ENCODE peak calls at places on chromosomes 12 and 14, in nine cellular contexts. O, I, U, V, L, M, B, Y and X are unnamed samples.

GRCh38 chr12:51970904-51971646 is 19.6 kb downstream of the ACVR1B start:
- DNase-seq in O (peak), I (no peak), U (no peak), V (peak), L (no peak), M (no peak), B (peak), Y (no peak), X (peak)

GRCh38 chr14:66623838-66624237 is 115.9 kb downstream of the GPHN start:
- DNase-seq in O (no peak), I (no peak), U (no peak), V (no peak), L (no peak), M (no peak), B (no peak), Y (no peak), X (no peak)

GRCh38 chr14:92586966-92587365 is 73.4 kb downstream of the RIN3 start:
- DNase-seq in O (no peak), I (no peak), U (no peak), V (no peak), L (no peak), M (no peak), B (no peak), Y (no peak), X (no peak)

GRCh38 chr12:130049666-130050065 is 112.6 kb upstream of the FZD10 start:
- DNase-seq in O (no peak), I (no peak), U (no peak), V (no peak), L (no peak), M (no peak), B (no peak), Y (no peak), X (no peak)

GRCh38 chr14:70239802-70240201 is 51.1 kb upstream of the SLC8A3 start:
- DNase-seq in O (no peak), I (no peak), U (no peak), V (no peak), L (no peak), M (no peak), B (no peak), Y (no peak), X (no peak)

GRCh38 chr12:49903700-49904423 is at the start of gene FAIM2:
- DNase-seq in O (peak), I (no peak), U (peak), V (peak), L (no peak), M (peak), B (no peak), Y (no peak), X (peak)

GRCh38 chr14:65791551-65791981 is 379.0 kb downstream of the FUT8 start:
- DNase-seq in O (no peak), I (peak), U (no peak), V (no peak), L (peak), M (no peak), B (peak), Y (no peak), X (peak)

GRCh38 chr14:106051790-106052189 is 525.4 kb downstream of the TMEM121 start:
- DNase-seq in O (no peak), I (no peak), U (no peak), V (no peak), L (no peak), M (no peak), B (no peak), Y (no peak), X (no peak)

GRCh38 chr14:22689186-22689585 is 45.0 kb upstream of the OR6J1 start:
- DNase-seq in O (no peak), I (peak), U (no peak), V (no peak), L (no peak), M (no peak), B (peak), Y (no peak), X (no peak)

GRCh38 chr12:58470266-58471010 is 449.9 kb downstream of the LRIG3 start:
- DNase-seq in O (no peak), I (no peak), U (no peak), V (no peak), L (no peak), M (no peak), B (no peak), Y (no peak), X (no peak)

GRCh38 chr12:113475451-113476085 is 3.9 kb upstream of the LHX5 start:
- DNase-seq in O (peak), I (no peak), U (no peak), V (no peak), L (no peak), M (no peak), B (no peak), Y (no peak), X (no peak)

GRCh38 chr14:23360496-23360895 is 4.5 kb downstream of the EFS start:
- DNase-seq in O (no peak), I (peak), U (no peak), V (peak), L (no peak), M (no peak), B (no peak), Y (peak), X (peak)

GRCh38 chr14:96245710-96246534 is 10.1 kb upstream of the BDKRB1 start:
- DNase-seq in O (no peak), I (peak), U (no peak), V (no peak), L (no peak), M (no peak), B (no peak), Y (no peak), X (no peak)

GRCh38 chr12:57161491-57161890 is 14.1 kb upstream of the LRP1-AS start:
- DNase-seq in O (no peak), I (no peak), U (no peak), V (no peak), L (no peak), M (no peak), B (no peak), Y (no peak), X (no peak)

GRCh38 chr12:112924986-112925385 is 13.3 kb upstream of the OAS3 start:
- DNase-seq in O (no peak), I (no peak), U (no peak), V (no peak), L (no peak), M (no peak), B (no peak), Y (peak), X (no peak)

GRCh38 chr12:62191747-62192485 is 68.3 kb upstream of the USP15 start:
- DNase-seq in O (peak), I (no peak), U (no peak), V (no peak), L (no peak), M (no peak), B (peak), Y (no peak), X (peak)

GRCh38 chr12:101619868-101620761 is 25.3 kb downstream of the MYBPC1 start:
- DNase-seq in O (no peak), I (no peak), U (no peak), V (no peak), L (no peak), M (no peak), B (no peak), Y (no peak), X (no peak)

GRCh38 chr14:37024166-37024565 is 148.2 kb downstream of the SLC25A21 start:
- DNase-seq in O (no peak), I (no peak), U (no peak), V (no peak), L (no peak), M (no peak), B (no peak), Y (no peak), X (peak)

GRCh38 chr12:105831372-105831771 is 307.4 kb downstream of the NUAK1 start:
- DNase-seq in O (no peak), I (no peak), U (no peak), V (no peak), L (no peak), M (no peak), B (no peak), Y (no peak), X (no peak)

GRCh38 chr14:64880382-64881121 is 845 bp upstream of the SPTB start:
- DNase-seq in O (peak), I (peak), U (peak), V (peak), L (no peak), M (peak), B (peak), Y (peak), X (peak)

GRCh38 chr12:96249196-96250118 is 55.3 kb downstream of the ELK3 start:
- DNase-seq in O (no peak), I (no peak), U (peak), V (no peak), L (no peak), M (peak), B (no peak), Y (no peak), X (no peak)

GRCh38 chr12:64946132-64946829 is 121.8 kb downstream of the TBC1D30 start:
- DNase-seq in O (no peak), I (no peak), U (peak), V (no peak), L (no peak), M (peak), B (peak), Y (no peak), X (no peak)

GRCh38 chr14:94048676-94049624 is 22.8 kb downstream of the OTUB2 start:
- DNase-seq in O (no peak), I (no peak), U (no peak), V (peak), L (no peak), M (no peak), B (no peak), Y (no peak), X (no peak)

GRCh38 chr14:95064256-95064655 is 93.1 kb downstream of the DICER1 start:
- DNase-seq in O (no peak), I (no peak), U (no peak), V (peak), L (no peak), M (no peak), B (no peak), Y (no peak), X (no peak)

GRCh38 chr14:23483216-23483854 is 13.8 kb downstream of the NGDN start:
- DNase-seq in O (peak), I (peak), U (no peak), V (no peak), L (no peak), M (no peak), B (no peak), Y (no peak), X (peak)

GRCh38 chr12:58884916-58885315 is 35.4 kb downstream of the LRIG3 start:
- DNase-seq in O (no peak), I (no peak), U (no peak), V (no peak), L (no peak), M (no peak), B (no peak), Y (no peak), X (no peak)

GRCh38 chr12:6533653-6534157 is 612 bp upstream of the GAPDH start:
- DNase-seq in O (peak), I (no peak), U (peak), V (peak), L (no peak), M (peak), B (peak), Y (peak), X (peak)

DNA sequence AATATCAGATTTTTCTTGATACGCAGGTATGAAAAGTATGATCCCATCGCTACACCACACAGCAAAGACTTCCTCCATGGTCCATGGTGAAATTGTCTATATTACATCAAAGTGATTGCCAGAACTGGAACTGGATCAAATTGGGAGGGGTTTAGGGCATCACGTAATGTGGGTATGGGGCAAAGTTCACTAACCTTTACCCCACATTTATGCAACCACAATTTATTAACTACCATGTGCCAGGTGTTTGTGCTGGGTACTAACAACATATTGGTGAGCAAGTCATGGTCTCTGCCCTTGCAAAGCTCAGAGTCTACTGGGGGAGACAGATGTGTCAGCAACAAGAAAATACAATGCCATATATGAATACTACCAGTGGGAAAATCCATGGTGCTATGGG is 258.9 kb downstream of the SUDS3 start:
- DNase-seq in O (no peak), I (no peak), U (no peak), V (no peak), L (no peak), M (no peak), B (no peak), Y (no peak), X (no peak)
- TF ChIP-seq POLR2A in O (no peak), I (no peak), U (no peak), V (no peak), L (no peak), M (no peak), B (no peak), Y (no peak), X (no peak)

GRCh38 chr12:11727133-11727664 is 77.7 kb downstream of the ETV6 start:
- DNase-seq in O (no peak), I (no peak), U (no peak), V (peak), L (no peak), M (no peak), B (no peak), Y (no peak), X (no peak)

GRCh38 chr12:11730299-11731041 is 81.0 kb downstream of the ETV6 start:
- DNase-seq in O (no peak), I (no peak), U (no peak), V (peak), L (no peak), M (no peak), B (no peak), Y (no peak), X (no peak)

GRCh38 chr12:11728154-11728755 is 78.8 kb downstream of the ETV6 start:
- DNase-seq in O (no peak), I (no peak), U (no peak), V (no peak), L (no peak), M (no peak), B (no peak), Y (no peak), X (no peak)

GRCh38 chr12:11729439-11730150 is 80.1 kb downstream of the ETV6 start:
- DNase-seq in O (no peak), I (no peak), U (no peak), V (no peak), L (no peak), M (no peak), B (no peak), Y (no peak), X (no peak)

GRCh38 chr12:11729008-11729407 is 79.5 kb downstream of the ETV6 start:
- DNase-seq in O (no peak), I (no peak), U (no peak), V (peak), L (no peak), M (no peak), B (no peak), Y (no peak), X (no peak)
- TF ChIP-seq POLR2A in O (no peak), I (no peak), U (no peak), V (no peak), L (no peak), M (no peak), B (no peak), Y (no peak), X (no peak)

GRCh38 chr14:72965249-72965648 is 39.0 kb downstream of the DCAF4 start:
- DNase-seq in O (no peak), I (peak), U (no peak), V (no peak), L (no peak), M (no peak), B (no peak), Y (no peak), X (no peak)
- TF ChIP-seq POLR2A in O (no peak), I (no peak), U (no peak), V (no peak), L (no peak), M (no peak), B (no peak), Y (no peak), X (no peak)

GRCh38 chr14:100692256-100692655 is 34.4 kb upstream of the DLK1 start:
- DNase-seq in O (no peak), I (peak), U (no peak), V (no peak), L (no peak), M (no peak), B (no peak), Y (no peak), X (no peak)

GRCh38 chr14:100693877-100694578 is 32.7 kb upstream of the DLK1 start:
- DNase-seq in O (no peak), I (no peak), U (no peak), V (no peak), L (no peak), M (no peak), B (no peak), Y (no peak), X (no peak)

GRCh38 chr14:100694579-100695422 is 31.9 kb upstream of the DLK1 start:
- DNase-seq in O (no peak), I (no peak), U (no peak), V (no peak), L (no peak), M (no peak), B (no peak), Y (no peak), X (no peak)

GRCh38 chr14:100691395-100692025 is 35.2 kb upstream of the DLK1 start:
- DNase-seq in O (no peak), I (no peak), U (no peak), V (no peak), L (no peak), M (no peak), B (no peak), Y (no peak), X (no peak)

GRCh38 chr14:100692859-100693558 is 33.7 kb upstream of the DLK1 start:
- DNase-seq in O (no peak), I (peak), U (no peak), V (no peak), L (no peak), M (no peak), B (peak), Y (no peak), X (no peak)
- TF ChIP-seq POLR2A in O (no peak), I (peak), U (no peak), V (no peak), L (no peak), M (no peak), B (peak), Y (no peak), X (no peak)

GRCh38 chr12:121795029-121795977 is 1.8 kb upstream of the RHOF start:
- DNase-seq in O (no peak), I (no peak), U (peak), V (peak), L (no peak), M (peak), B (peak), Y (peak), X (peak)
- TF ChIP-seq POLR2A in O (peak), I (no peak), U (no peak), V (peak), L (no peak), M (no peak), B (no peak), Y (no peak), X (peak)

DNA sequence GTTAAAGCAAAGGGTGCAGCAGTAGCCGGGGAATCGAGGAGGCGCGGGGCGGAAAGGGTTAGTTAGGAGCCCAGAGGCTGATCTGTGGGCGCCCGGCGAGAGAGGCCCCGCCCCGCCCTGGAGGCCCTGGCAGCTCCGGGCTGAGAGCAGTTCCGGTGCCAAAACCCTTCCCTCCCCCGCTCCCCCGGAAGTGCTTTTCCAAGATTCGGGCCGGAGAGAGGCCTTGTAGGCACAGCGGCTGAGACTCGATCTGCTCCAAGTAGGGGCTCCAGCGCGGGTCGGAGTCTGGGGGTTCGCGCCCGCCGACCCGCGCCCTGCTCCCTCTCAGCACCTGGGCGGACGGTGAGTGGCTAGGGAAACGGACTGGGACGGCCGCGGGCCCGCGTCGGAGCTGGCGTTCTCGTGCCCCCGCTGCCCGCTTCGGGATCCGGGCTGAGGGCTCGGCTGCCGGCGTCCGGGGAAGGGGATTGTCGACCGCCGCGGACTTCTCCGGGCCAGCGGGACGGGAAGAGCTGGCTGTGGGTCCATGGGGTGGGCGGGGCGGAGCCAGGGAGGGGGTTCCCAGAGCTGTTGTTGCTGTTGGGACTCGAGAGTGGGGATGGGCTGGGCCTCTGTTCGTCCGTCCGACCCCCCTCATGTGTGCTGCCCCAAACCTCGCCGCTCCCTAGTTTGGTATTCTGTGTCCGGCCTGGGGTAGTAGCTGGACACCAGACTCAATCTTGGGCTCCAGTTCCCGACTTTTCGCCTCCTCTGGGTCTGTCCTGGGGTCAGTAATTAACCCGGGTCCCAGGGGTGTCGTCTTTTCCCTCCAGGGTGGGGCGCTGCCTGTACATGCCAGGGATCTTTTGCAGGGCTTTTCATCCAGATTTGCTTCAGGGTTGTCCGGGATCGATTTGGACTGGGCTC is at the start of gene FRS2:
- DNase-seq in O (peak), I (peak), U (peak), V (peak), L (peak), M (peak), B (peak), Y (peak), X (peak)
- TF ChIP-seq POLR2A in O (peak), I (peak), U (peak), V (peak), L (peak), M (peak), B (peak), Y (peak), X (peak)